ENCODE peak calls at places on chromosome 10, in eight cellular contexts. One of them, this sample, is unnamed.

GRCh38 chr10:105183506-105183905 is 542.4 kb downstream of the SORCS3 start:
- DNase-seq in glomerular endothelial cell: no peak
- DNase-seq in MV-4-11: no peak
- DNase-seq in GM19239: no peak
- DNase-seq in stimulated activated CD4-positive, alpha-beta T cell treated with anti-CD3 and anti-CD28 coated beads, Interleukin-12 subunit alpha, Interleukin-12 subunit beta, amount 100 ng/mL, for 48 hours: no peak
- DNase-seq in activated T-cell treated with anti-CD3 and anti-CD28 coated beads for 1 hour: no peak
- DNase-seq in DMS79: no peak
- DNase-seq in GM03348: no peak
- DNase-seq in this sample: no peak

GRCh38 chr10:67602268-67602950 is 93.6 kb downstream of the CTNNA3 start:
- DNase-seq in glomerular endothelial cell: no peak
- DNase-seq in MV-4-11: no peak
- DNase-seq in GM19239: no peak
- DNase-seq in stimulated activated CD4-positive, alpha-beta T cell treated with anti-CD3 and anti-CD28 coated beads, Interleukin-12 subunit alpha, Interleukin-12 subunit beta, amount 100 ng/mL, for 48 hours: no peak
- DNase-seq in activated T-cell treated with anti-CD3 and anti-CD28 coated beads for 1 hour: no peak
- DNase-seq in DMS79: no peak
- DNase-seq in GM03348: peak; percentile 20
- DNase-seq in this sample: no peak

GRCh38 chr10:78451592-78451991 is 417.9 kb downstream of the RPS24 start:
- DNase-seq in glomerular endothelial cell: no peak
- DNase-seq in MV-4-11: no peak
- DNase-seq in GM19239: no peak
- DNase-seq in stimulated activated CD4-positive, alpha-beta T cell treated with anti-CD3 and anti-CD28 coated beads, Interleukin-12 subunit alpha, Interleukin-12 subunit beta, amount 100 ng/mL, for 48 hours: no peak
- DNase-seq in activated T-cell treated with anti-CD3 and anti-CD28 coated beads for 1 hour: no peak
- DNase-seq in DMS79: peak; percentile 38
- DNase-seq in GM03348: no peak
- DNase-seq in this sample: no peak

GRCh38 chr10:74156919-74157289 is 5.9 kb downstream of the ADK start:
- DNase-seq in glomerular endothelial cell: no peak
- DNase-seq in MV-4-11: peak; percentile 45
- DNase-seq in GM19239: no peak
- DNase-seq in stimulated activated CD4-positive, alpha-beta T cell treated with anti-CD3 and anti-CD28 coated beads, Interleukin-12 subunit alpha, Interleukin-12 subunit beta, amount 100 ng/mL, for 48 hours: no peak
- DNase-seq in activated T-cell treated with anti-CD3 and anti-CD28 coated beads for 1 hour: no peak
- DNase-seq in DMS79: no peak
- DNase-seq in GM03348: no peak
- DNase-seq in this sample: no peak

GRCh38 chr10:120948889-120949382 is 97.8 kb downstream of the WDR11 start:
- DNase-seq in glomerular endothelial cell: no peak
- DNase-seq in MV-4-11: peak; percentile 21
- DNase-seq in GM19239: peak; percentile 77
- DNase-seq in stimulated activated CD4-positive, alpha-beta T cell treated with anti-CD3 and anti-CD28 coated beads, Interleukin-12 subunit alpha, Interleukin-12 subunit beta, amount 100 ng/mL, for 48 hours: peak; percentile 59
- DNase-seq in activated T-cell treated with anti-CD3 and anti-CD28 coated beads for 1 hour: peak; percentile 36
- DNase-seq in DMS79: no peak
- DNase-seq in GM03348: peak; percentile 93
- DNase-seq in this sample: peak; percentile 49

GRCh38 chr10:82814635-82815034 is 939.6 kb downstream of the NRG3 start:
- DNase-seq in glomerular endothelial cell: no peak
- DNase-seq in MV-4-11: peak; percentile 15
- DNase-seq in GM19239: no peak
- DNase-seq in stimulated activated CD4-positive, alpha-beta T cell treated with anti-CD3 and anti-CD28 coated beads, Interleukin-12 subunit alpha, Interleukin-12 subunit beta, amount 100 ng/mL, for 48 hours: no peak
- DNase-seq in activated T-cell treated with anti-CD3 and anti-CD28 coated beads for 1 hour: no peak
- DNase-seq in DMS79: no peak
- DNase-seq in GM03348: no peak
- DNase-seq in this sample: no peak

GRCh38 chr10:11547111-11547625 is 64.3 kb downstream of the USP6NL start:
- DNase-seq in glomerular endothelial cell: no peak
- DNase-seq in MV-4-11: no peak
- DNase-seq in GM19239: no peak
- DNase-seq in stimulated activated CD4-positive, alpha-beta T cell treated with anti-CD3 and anti-CD28 coated beads, Interleukin-12 subunit alpha, Interleukin-12 subunit beta, amount 100 ng/mL, for 48 hours: no peak
- DNase-seq in activated T-cell treated with anti-CD3 and anti-CD28 coated beads for 1 hour: no peak
- DNase-seq in DMS79: no peak
- DNase-seq in GM03348: peak; percentile 61
- DNase-seq in this sample: no peak

GRCh38 chr10:69237528-69238159 is 17.5 kb downstream of the HKDC1 start:
- DNase-seq in glomerular endothelial cell: no peak
- DNase-seq in MV-4-11: peak; percentile 73
- DNase-seq in GM19239: peak; percentile 70
- DNase-seq in stimulated activated CD4-positive, alpha-beta T cell treated with anti-CD3 and anti-CD28 coated beads, Interleukin-12 subunit alpha, Interleukin-12 subunit beta, amount 100 ng/mL, for 48 hours: peak; percentile 82
- DNase-seq in activated T-cell treated with anti-CD3 and anti-CD28 coated beads for 1 hour: peak; percentile 87
- DNase-seq in DMS79: peak; percentile 17
- DNase-seq in GM03348: peak; percentile 91
- DNase-seq in this sample: peak; percentile 86

GRCh38 chr10:22321831-22322662 is 1.1 kb downstream of the BMI1 start:
- DNase-seq in glomerular endothelial cell: no peak
- DNase-seq in MV-4-11: no peak
- DNase-seq in GM19239: no peak
- DNase-seq in stimulated activated CD4-positive, alpha-beta T cell treated with anti-CD3 and anti-CD28 coated beads, Interleukin-12 subunit alpha, Interleukin-12 subunit beta, amount 100 ng/mL, for 48 hours: no peak
- DNase-seq in activated T-cell treated with anti-CD3 and anti-CD28 coated beads for 1 hour: no peak
- DNase-seq in DMS79: no peak
- DNase-seq in GM03348: peak; percentile 71
- DNase-seq in this sample: no peak

GRCh38 chr10:1255166-1255565 is 199.0 kb downstream of the WDR37 start:
- DNase-seq in glomerular endothelial cell: no peak
- DNase-seq in MV-4-11: peak; percentile 19
- DNase-seq in GM19239: no peak
- DNase-seq in stimulated activated CD4-positive, alpha-beta T cell treated with anti-CD3 and anti-CD28 coated beads, Interleukin-12 subunit alpha, Interleukin-12 subunit beta, amount 100 ng/mL, for 48 hours: no peak
- DNase-seq in activated T-cell treated with anti-CD3 and anti-CD28 coated beads for 1 hour: no peak
- DNase-seq in DMS79: no peak
- DNase-seq in GM03348: no peak
- DNase-seq in this sample: no peak

GRCh38 chr10:96850825-96851224 is 18.7 kb downstream of the LCOR start:
- DNase-seq in glomerular endothelial cell: no peak
- DNase-seq in MV-4-11: no peak
- DNase-seq in GM19239: no peak
- DNase-seq in stimulated activated CD4-positive, alpha-beta T cell treated with anti-CD3 and anti-CD28 coated beads, Interleukin-12 subunit alpha, Interleukin-12 subunit beta, amount 100 ng/mL, for 48 hours: no peak
- DNase-seq in activated T-cell treated with anti-CD3 and anti-CD28 coated beads for 1 hour: no peak
- DNase-seq in DMS79: no peak
- DNase-seq in GM03348: peak; percentile 86
- DNase-seq in this sample: no peak

GRCh38 chr10:91418417-91418816 is 8.3 kb downstream of the HECTD2 start:
- DNase-seq in glomerular endothelial cell: no peak
- DNase-seq in MV-4-11: no peak
- DNase-seq in GM19239: no peak
- DNase-seq in stimulated activated CD4-positive, alpha-beta T cell treated with anti-CD3 and anti-CD28 coated beads, Interleukin-12 subunit alpha, Interleukin-12 subunit beta, amount 100 ng/mL, for 48 hours: no peak
- DNase-seq in activated T-cell treated with anti-CD3 and anti-CD28 coated beads for 1 hour: no peak
- DNase-seq in DMS79: no peak
- DNase-seq in GM03348: no peak
- DNase-seq in this sample: no peak

GRCh38 chr10:78566216-78567135 is 502.3 kb upstream of the ZMIZ1 start:
- DNase-seq in glomerular endothelial cell: no peak
- DNase-seq in MV-4-11: no peak
- DNase-seq in GM19239: no peak
- DNase-seq in stimulated activated CD4-positive, alpha-beta T cell treated with anti-CD3 and anti-CD28 coated beads, Interleukin-12 subunit alpha, Interleukin-12 subunit beta, amount 100 ng/mL, for 48 hours: no peak
- DNase-seq in activated T-cell treated with anti-CD3 and anti-CD28 coated beads for 1 hour: no peak
- DNase-seq in DMS79: no peak
- DNase-seq in GM03348: peak; percentile 47
- DNase-seq in this sample: no peak

GRCh38 chr10:77073066-77073960 is 564.3 kb downstream of the KCNMA1 start:
- DNase-seq in glomerular endothelial cell: no peak
- DNase-seq in MV-4-11: no peak
- DNase-seq in GM19239: no peak
- DNase-seq in stimulated activated CD4-positive, alpha-beta T cell treated with anti-CD3 and anti-CD28 coated beads, Interleukin-12 subunit alpha, Interleukin-12 subunit beta, amount 100 ng/mL, for 48 hours: no peak
- DNase-seq in activated T-cell treated with anti-CD3 and anti-CD28 coated beads for 1 hour: no peak
- DNase-seq in DMS79: no peak
- DNase-seq in GM03348: peak; percentile 12
- DNase-seq in this sample: no peak

GRCh38 chr10:44293842-44294241 is 91.1 kb downstream of the CXCL12 start:
- DNase-seq in glomerular endothelial cell: no peak
- DNase-seq in MV-4-11: peak; percentile 29
- DNase-seq in GM19239: no peak
- DNase-seq in stimulated activated CD4-positive, alpha-beta T cell treated with anti-CD3 and anti-CD28 coated beads, Interleukin-12 subunit alpha, Interleukin-12 subunit beta, amount 100 ng/mL, for 48 hours: no peak
- DNase-seq in activated T-cell treated with anti-CD3 and anti-CD28 coated beads for 1 hour: no peak
- DNase-seq in DMS79: no peak
- DNase-seq in GM03348: no peak
- DNase-seq in this sample: no peak

GRCh38 chr10:121296856-121297255 is 301.4 kb downstream of the FGFR2 start:
- DNase-seq in glomerular endothelial cell: no peak
- DNase-seq in MV-4-11: no peak
- DNase-seq in GM19239: no peak
- DNase-seq in stimulated activated CD4-positive, alpha-beta T cell treated with anti-CD3 and anti-CD28 coated beads, Interleukin-12 subunit alpha, Interleukin-12 subunit beta, amount 100 ng/mL, for 48 hours: no peak
- DNase-seq in activated T-cell treated with anti-CD3 and anti-CD28 coated beads for 1 hour: no peak
- DNase-seq in DMS79: no peak
- DNase-seq in GM03348: no peak
- DNase-seq in this sample: no peak

GRCh38 chr10:123573236-123574147 is 92.7 kb upstream of the GPR26 start:
- DNase-seq in glomerular endothelial cell: no peak
- DNase-seq in MV-4-11: no peak
- DNase-seq in GM19239: peak; percentile 47
- DNase-seq in stimulated activated CD4-positive, alpha-beta T cell treated with anti-CD3 and anti-CD28 coated beads, Interleukin-12 subunit alpha, Interleukin-12 subunit beta, amount 100 ng/mL, for 48 hours: peak; percentile 35
- DNase-seq in activated T-cell treated with anti-CD3 and anti-CD28 coated beads for 1 hour: peak; percentile 8
- DNase-seq in DMS79: no peak
- DNase-seq in GM03348: peak; percentile 62
- DNase-seq in this sample: peak; percentile 32

GRCh38 chr10:8053446-8054242 is 844 bp upstream of the GATA3 start:
- DNase-seq in glomerular endothelial cell: no peak
- DNase-seq in MV-4-11: peak; percentile 66
- DNase-seq in GM19239: peak; percentile 98
- DNase-seq in stimulated activated CD4-positive, alpha-beta T cell treated with anti-CD3 and anti-CD28 coated beads, Interleukin-12 subunit alpha, Interleukin-12 subunit beta, amount 100 ng/mL, for 48 hours: peak; percentile 96
- DNase-seq in activated T-cell treated with anti-CD3 and anti-CD28 coated beads for 1 hour: peak; percentile 97
- DNase-seq in DMS79: peak; percentile 11
- DNase-seq in GM03348: peak; percentile 99
- DNase-seq in this sample: no peak

GRCh38 chr10:68989317-68989990 is 851 bp downstream of the KIFBP start:
- DNase-seq in glomerular endothelial cell: no peak
- DNase-seq in MV-4-11: no peak
- DNase-seq in GM19239: no peak
- DNase-seq in stimulated activated CD4-positive, alpha-beta T cell treated with anti-CD3 and anti-CD28 coated beads, Interleukin-12 subunit alpha, Interleukin-12 subunit beta, amount 100 ng/mL, for 48 hours: no peak
- DNase-seq in activated T-cell treated with anti-CD3 and anti-CD28 coated beads for 1 hour: no peak
- DNase-seq in DMS79: no peak
- DNase-seq in GM03348: no peak
- DNase-seq in this sample: no peak

GRCh38 chr10:124524991-124525653 is 63.5 kb downstream of the LHPP start:
- DNase-seq in glomerular endothelial cell: no peak
- DNase-seq in MV-4-11: peak; percentile 11
- DNase-seq in GM19239: no peak
- DNase-seq in stimulated activated CD4-positive, alpha-beta T cell treated with anti-CD3 and anti-CD28 coated beads, Interleukin-12 subunit alpha, Interleukin-12 subunit beta, amount 100 ng/mL, for 48 hours: no peak
- DNase-seq in activated T-cell treated with anti-CD3 and anti-CD28 coated beads for 1 hour: no peak
- DNase-seq in DMS79: no peak
- DNase-seq in GM03348: no peak
- DNase-seq in this sample: no peak

GRCh38 chr10:71728218-71728737 is 8.7 kb upstream of the C10orf105 start:
- DNase-seq in glomerular endothelial cell: no peak
- DNase-seq in MV-4-11: no peak
- DNase-seq in GM19239: peak; percentile 54
- DNase-seq in stimulated activated CD4-positive, alpha-beta T cell treated with anti-CD3 and anti-CD28 coated beads, Interleukin-12 subunit alpha, Interleukin-12 subunit beta, amount 100 ng/mL, for 48 hours: no peak
- DNase-seq in activated T-cell treated with anti-CD3 and anti-CD28 coated beads for 1 hour: no peak
- DNase-seq in DMS79: no peak
- DNase-seq in GM03348: peak; percentile 56
- DNase-seq in this sample: no peak

GRCh38 chr10:73773152-73773879 is 8.5 kb upstream of the CHCHD1 start:
- DNase-seq in glomerular endothelial cell: no peak
- DNase-seq in MV-4-11: no peak
- DNase-seq in GM19239: no peak
- DNase-seq in stimulated activated CD4-positive, alpha-beta T cell treated with anti-CD3 and anti-CD28 coated beads, Interleukin-12 subunit alpha, Interleukin-12 subunit beta, amount 100 ng/mL, for 48 hours: no peak
- DNase-seq in activated T-cell treated with anti-CD3 and anti-CD28 coated beads for 1 hour: no peak
- DNase-seq in DMS79: no peak
- DNase-seq in GM03348: peak; percentile 29
- DNase-seq in this sample: peak; percentile 32

GRCh38 chr10:69486922-69487730 is 35.9 kb downstream of the TSPAN15 start:
- DNase-seq in glomerular endothelial cell: no peak
- DNase-seq in MV-4-11: no peak
- DNase-seq in GM19239: no peak
- DNase-seq in stimulated activated CD4-positive, alpha-beta T cell treated with anti-CD3 and anti-CD28 coated beads, Interleukin-12 subunit alpha, Interleukin-12 subunit beta, amount 100 ng/mL, for 48 hours: no peak
- DNase-seq in activated T-cell treated with anti-CD3 and anti-CD28 coated beads for 1 hour: no peak
- DNase-seq in DMS79: peak; percentile 76
- DNase-seq in GM03348: no peak
- DNase-seq in this sample: no peak

GRCh38 chr10:122116331-122116730 is 127.4 kb downstream of the TACC2 start:
- DNase-seq in glomerular endothelial cell: peak; percentile 60
- DNase-seq in MV-4-11: no peak
- DNase-seq in GM19239: no peak
- DNase-seq in stimulated activated CD4-positive, alpha-beta T cell treated with anti-CD3 and anti-CD28 coated beads, Interleukin-12 subunit alpha, Interleukin-12 subunit beta, amount 100 ng/mL, for 48 hours: no peak
- DNase-seq in activated T-cell treated with anti-CD3 and anti-CD28 coated beads for 1 hour: no peak
- DNase-seq in DMS79: no peak
- DNase-seq in GM03348: no peak
- DNase-seq in this sample: no peak

GRCh38 chr10:11863353-11864105 is 40.4 kb downstream of the PROSER2 start:
- DNase-seq in glomerular endothelial cell: no peak
- DNase-seq in MV-4-11: peak; percentile 20
- DNase-seq in GM19239: peak; percentile 68
- DNase-seq in stimulated activated CD4-positive, alpha-beta T cell treated with anti-CD3 and anti-CD28 coated beads, Interleukin-12 subunit alpha, Interleukin-12 subunit beta, amount 100 ng/mL, for 48 hours: peak; percentile 37
- DNase-seq in activated T-cell treated with anti-CD3 and anti-CD28 coated beads for 1 hour: peak; percentile 21
- DNase-seq in DMS79: no peak
- DNase-seq in GM03348: no peak
- DNase-seq in this sample: no peak

GRCh38 chr10:63636812-63637211 is 115.6 kb downstream of the REEP3 start:
- DNase-seq in glomerular endothelial cell: no peak
- DNase-seq in MV-4-11: no peak
- DNase-seq in GM19239: no peak
- DNase-seq in stimulated activated CD4-positive, alpha-beta T cell treated with anti-CD3 and anti-CD28 coated beads, Interleukin-12 subunit alpha, Interleukin-12 subunit beta, amount 100 ng/mL, for 48 hours: no peak
- DNase-seq in activated T-cell treated with anti-CD3 and anti-CD28 coated beads for 1 hour: no peak
- DNase-seq in DMS79: no peak
- DNase-seq in GM03348: no peak
- DNase-seq in this sample: no peak

GRCh38 chr10:95177429-95177828 is 16.6 kb upstream of the ACSM6 start:
- DNase-seq in glomerular endothelial cell: no peak
- DNase-seq in MV-4-11: no peak
- DNase-seq in GM19239: no peak
- DNase-seq in stimulated activated CD4-positive, alpha-beta T cell treated with anti-CD3 and anti-CD28 coated beads, Interleukin-12 subunit alpha, Interleukin-12 subunit beta, amount 100 ng/mL, for 48 hours: no peak
- DNase-seq in activated T-cell treated with anti-CD3 and anti-CD28 coated beads for 1 hour: no peak
- DNase-seq in DMS79: no peak
- DNase-seq in GM03348: no peak
- DNase-seq in this sample: no peak

GRCh38 chr10:48947690-48948418 is 8.2 kb upstream of the LRRC18 start:
- DNase-seq in glomerular endothelial cell: no peak
- DNase-seq in MV-4-11: no peak
- DNase-seq in GM19239: no peak
- DNase-seq in stimulated activated CD4-positive, alpha-beta T cell treated with anti-CD3 and anti-CD28 coated beads, Interleukin-12 subunit alpha, Interleukin-12 subunit beta, amount 100 ng/mL, for 48 hours: no peak
- DNase-seq in activated T-cell treated with anti-CD3 and anti-CD28 coated beads for 1 hour: no peak
- DNase-seq in DMS79: no peak
- DNase-seq in GM03348: no peak
- DNase-seq in this sample: no peak

GRCh38 chr10:95742529-95742884 is 13.5 kb upstream of the ENTPD1 start:
- DNase-seq in glomerular endothelial cell: no peak
- DNase-seq in MV-4-11: no peak
- DNase-seq in GM19239: no peak
- DNase-seq in stimulated activated CD4-positive, alpha-beta T cell treated with anti-CD3 and anti-CD28 coated beads, Interleukin-12 subunit alpha, Interleukin-12 subunit beta, amount 100 ng/mL, for 48 hours: no peak
- DNase-seq in activated T-cell treated with anti-CD3 and anti-CD28 coated beads for 1 hour: no peak
- DNase-seq in DMS79: no peak
- DNase-seq in GM03348: no peak
- DNase-seq in this sample: no peak

GRCh38 chr10:76242956-76243355 is 811.5 kb downstream of the LRMDA start:
- DNase-seq in glomerular endothelial cell: no peak
- DNase-seq in MV-4-11: no peak
- DNase-seq in GM19239: no peak
- DNase-seq in stimulated activated CD4-positive, alpha-beta T cell treated with anti-CD3 and anti-CD28 coated beads, Interleukin-12 subunit alpha, Interleukin-12 subunit beta, amount 100 ng/mL, for 48 hours: no peak
- DNase-seq in activated T-cell treated with anti-CD3 and anti-CD28 coated beads for 1 hour: no peak
- DNase-seq in DMS79: peak; percentile 19
- DNase-seq in GM03348: no peak
- DNase-seq in this sample: no peak

GRCh38 chr10:62437696-62438095 is 63.5 kb downstream of the ZNF365 start:
- DNase-seq in glomerular endothelial cell: peak; percentile 61
- DNase-seq in MV-4-11: peak; percentile 56
- DNase-seq in GM19239: no peak
- DNase-seq in stimulated activated CD4-positive, alpha-beta T cell treated with anti-CD3 and anti-CD28 coated beads, Interleukin-12 subunit alpha, Interleukin-12 subunit beta, amount 100 ng/mL, for 48 hours: no peak
- DNase-seq in activated T-cell treated with anti-CD3 and anti-CD28 coated beads for 1 hour: no peak
- DNase-seq in DMS79: no peak
- DNase-seq in GM03348: peak; percentile 63
- DNase-seq in this sample: peak; percentile 75

GRCh38 chr10:118339096-118339495 is 3.0 kb downstream of the FAM204A start:
- DNase-seq in glomerular endothelial cell: no peak
- DNase-seq in MV-4-11: no peak
- DNase-seq in GM19239: no peak
- DNase-seq in stimulated activated CD4-positive, alpha-beta T cell treated with anti-CD3 and anti-CD28 coated beads, Interleukin-12 subunit alpha, Interleukin-12 subunit beta, amount 100 ng/mL, for 48 hours: no peak
- DNase-seq in activated T-cell treated with anti-CD3 and anti-CD28 coated beads for 1 hour: no peak
- DNase-seq in DMS79: no peak
- DNase-seq in GM03348: no peak
- DNase-seq in this sample: no peak

GRCh38 chr10:71480662-71481061 is 83.9 kb downstream of the CDH23 start:
- DNase-seq in glomerular endothelial cell: no peak
- DNase-seq in MV-4-11: no peak
- DNase-seq in GM19239: no peak
- DNase-seq in stimulated activated CD4-positive, alpha-beta T cell treated with anti-CD3 and anti-CD28 coated beads, Interleukin-12 subunit alpha, Interleukin-12 subunit beta, amount 100 ng/mL, for 48 hours: no peak
- DNase-seq in activated T-cell treated with anti-CD3 and anti-CD28 coated beads for 1 hour: no peak
- DNase-seq in DMS79: no peak
- DNase-seq in GM03348: no peak
- DNase-seq in this sample: no peak

This sample was measured in memory B cell.